ENCODE peak calls at places on chromosomes 2 and 18, in seven cellular contexts. C is upper lobe of right lung, H is H54, Q is T47D, M is NCI-H510A treated with DMSO at 0.1 percent for 48 hours, B is AG09309, K is cardiac muscle cell. A is an unnamed sample.

GRCh38 chr2:2901384-2902345 is 476.0 kb downstream of the EIPR1 start:
- DNase-seq in C (no peak), H (no peak), Q (no peak), M (peak; percentile 19), B (no peak), K (no peak), A (no peak)

GRCh38 chr2:105977212-105977611 is 216.9 kb downstream of the UXS1 start:
- DNase-seq in C (no peak), H (peak; percentile 31), Q (no peak), M (no peak), B (peak; percentile 69), K (no peak), A (no peak)

GRCh38 chr2:46815121-46815802 is 100.3 kb downstream of the MCFD2 start:
- DNase-seq in C (no peak), H (no peak), Q (no peak), M (no peak), B (no peak), K (no peak), A (no peak)

GRCh38 chr2:21279525-21279924 is 155.8 kb downstream of the TDRD15 start:
- DNase-seq in C (no peak), H (no peak), Q (no peak), M (no peak), B (no peak), K (peak; percentile 88), A (no peak)

GRCh38 chr2:26772064-26773001 is 8.2 kb downstream of the SLC35F6 start:
- DNase-seq in C (peak; percentile 88), H (no peak), Q (peak; percentile 82), M (no peak), B (no peak), K (no peak), A (peak; percentile 47)

GRCh38 chr2:37862620-37863019 is 62.5 kb upstream of the RMDN2 start:
- DNase-seq in C (no peak), H (no peak), Q (no peak), M (no peak), B (no peak), K (no peak), A (no peak)

GRCh38 chr2:133822901-133823550 is 254.8 kb upstream of the NCKAP5 start:
- DNase-seq in C (no peak), H (no peak), Q (no peak), M (no peak), B (no peak), K (no peak), A (no peak)

GRCh38 chr18:42196651-42197050 is 241.6 kb downstream of the PIK3C3 start:
- DNase-seq in C (no peak), H (no peak), Q (no peak), M (no peak), B (no peak), K (no peak), A (no peak)

GRCh38 chr2:15577071-15577706 is 14.5 kb upstream of the DDX1 start:
- DNase-seq in C (peak; percentile 81), H (peak; percentile 47), Q (peak; percentile 85), M (peak; percentile 93), B (no peak), K (peak; percentile 93), A (peak; percentile 52)

GRCh38 chr18:10518595-10519273 is 7.1 kb upstream of the NAPG start:
- DNase-seq in C (peak; percentile 70), H (no peak), Q (peak; percentile 8), M (no peak), B (no peak), K (peak; percentile 73), A (no peak)

GRCh38 chr2:101714098-101714497 is 16.6 kb downstream of the MAP4K4 start:
- DNase-seq in C (no peak), H (no peak), Q (no peak), M (no peak), B (no peak), K (no peak), A (no peak)

GRCh38 chr2:44715671-44716077 is 225.8 kb upstream of the SIX3 start:
- DNase-seq in C (no peak), H (peak; percentile 12), Q (peak; percentile 59), M (peak; percentile 9), B (peak; percentile 47), K (peak; percentile 29), A (no peak)

GRCh38 chr2:193556766-193557470 is 1362.2 kb upstream of the TMEFF2 start:
- DNase-seq in C (no peak), H (no peak), Q (no peak), M (no peak), B (no peak), K (no peak), A (no peak)

GRCh38 chr18:62897153-62897552 is 181.8 kb downstream of the PHLPP1 start:
- DNase-seq in C (no peak), H (peak; percentile 24), Q (no peak), M (no peak), B (peak; percentile 8), K (no peak), A (no peak)

GRCh38 chr2:238528953-238529781 is 102.4 kb downstream of the ASB1 start:
- DNase-seq in C (no peak), H (no peak), Q (peak; percentile 82), M (peak; percentile 89), B (peak; percentile 33), K (no peak), A (peak; percentile 93)

GRCh38 chr18:45993441-45993840 is 26.3 kb upstream of the EPG5 start:
- DNase-seq in C (no peak), H (peak; percentile 31), Q (peak; percentile 13), M (no peak), B (peak; percentile 61), K (no peak), A (no peak)

GRCh38 chr2:206154197-206154596 is 5.0 kb downstream of the NDUFS1 start:
- DNase-seq in C (no peak), H (no peak), Q (peak; percentile 54), M (no peak), B (no peak), K (peak; percentile 8), A (no peak)

GRCh38 chr2:205617905-205618304 is 64.4 kb upstream of the NRP2 start:
- DNase-seq in C (no peak), H (no peak), Q (peak; percentile 67), M (peak; percentile 45), B (no peak), K (no peak), A (no peak)

GRCh38 chr2:70775148-70775547 is 7.1 kb upstream of the ADD2 start:
- DNase-seq in C (no peak), H (no peak), Q (no peak), M (no peak), B (no peak), K (no peak), A (no peak)

GRCh38 chr2:236015171-236015570 is 153.0 kb downstream of the GBX2 start:
- DNase-seq in C (no peak), H (no peak), Q (no peak), M (no peak), B (no peak), K (no peak), A (no peak)

GRCh38 chr2:11248-11941 is 34.9 kb downstream of the FAM110C start:
- DNase-seq in C (peak; percentile 89), H (no peak), Q (peak; percentile 83), M (no peak), B (no peak), K (no peak), A (no peak)

GRCh38 chr2:203972066-203972465 is 35.5 kb downstream of the ICOS start:
- DNase-seq in C (no peak), H (no peak), Q (no peak), M (no peak), B (no peak), K (no peak), A (no peak)

GRCh38 chr2:164843346-164843841 is 1.8 kb upstream of the COBLL1 start:
- DNase-seq in C (no peak), H (no peak), Q (no peak), M (no peak), B (peak; percentile 69), K (no peak), A (no peak)

GRCh38 chr2:37287966-37288365 is 36.7 kb downstream of the PRKD3 start:
- DNase-seq in C (no peak), H (no peak), Q (peak; percentile 44), M (peak; percentile 32), B (no peak), K (no peak), A (no peak)

GRCh38 chr2:237744613-237745249 is 53.8 kb upstream of the RBM44 start:
- DNase-seq in C (peak; percentile 85), H (peak; percentile 74), Q (peak; percentile 56), M (peak; percentile 47), B (no peak), K (peak; percentile 68), A (peak; percentile 16)

GRCh38 chr2:167049659-167050058 is 161.4 kb downstream of the XIRP2 start:
- DNase-seq in C (no peak), H (no peak), Q (no peak), M (no peak), B (no peak), K (no peak), A (no peak)

GRCh38 chr2:215136669-215137328 is 1.6 kb downstream of the ABCA12 start:
- DNase-seq in C (no peak), H (no peak), Q (peak; percentile 62), M (no peak), B (no peak), K (no peak), A (peak; percentile 39)

GRCh38 chr2:240374085-240374907 is 61.2 kb upstream of the GPC1 start:
- DNase-seq in C (peak; percentile 75), H (peak; percentile 96), Q (no peak), M (no peak), B (peak; percentile 76), K (peak; percentile 12), A (no peak)

GRCh38 chr2:126656311-126657145 is 570 bp downstream of the GYPC start:
- DNase-seq in C (peak; percentile 74), H (no peak), Q (no peak), M (no peak), B (no peak), K (peak; percentile 56), A (no peak)

GRCh38 chr2:21317131-21317530 is 193.4 kb downstream of the TDRD15 start:
- DNase-seq in C (no peak), H (peak; percentile 9), Q (peak; percentile 15), M (peak; percentile 4), B (no peak), K (peak; percentile 87), A (no peak)

GRCh38 chr2:10412380-10412779 is 35.7 kb downstream of the ODC1 start:
- DNase-seq in C (no peak), H (no peak), Q (peak; percentile 74), M (no peak), B (no peak), K (peak; percentile 48), A (no peak)

GRCh38 chr2:9805435-9806297 is 37.6 kb upstream of the TAF1B start:
- DNase-seq in C (no peak), H (no peak), Q (no peak), M (no peak), B (no peak), K (no peak), A (no peak)

GRCh38 chr2:3222636-3223035 is 155.0 kb downstream of the EIPR1 start:
- DNase-seq in C (no peak), H (no peak), Q (peak; percentile 80), M (no peak), B (no peak), K (no peak), A (peak; percentile 25)